ENCODE peak calls at places on chromosome 7, in eight cellular contexts. L is testis; Q is IMR-90; O is hepatocyte; Z is ovary; T is CD4-positive, CD25-positive, alpha-beta regulatory T cell; R is AG04450; X is NT2/D1. B is an unnamed sample. For H3K9me3 and H3K27me3, the result is how much of the 10 kb centered on the place peaks cover.

GRCh38 chr7:28748934-28749584 is 209.1 kb downstream of the TRIL start:
- DNase-seq in X (no peak), Q (peak), L (no peak), Z (no peak), T (no peak), O (peak), R (no peak), B (no peak)

GRCh38 chr7:81014266-81014665 is 95.4 kb upstream of the SEMA3C start:
- DNase-seq in X (no peak), Z (no peak), Q (peak), O (no peak), T (no peak), R (no peak), L (no peak), B (no peak)

GRCh38 chr7:1670894-1671875 is 1.1 kb downstream of the ELFN1 start:
- DNase-seq in L (no peak), O (peak), Z (peak), Q (no peak), R (no peak), X (no peak), T (no peak), B (peak)

GRCh38 chr7:28964056-28964455 is 5.9 kb upstream of the TRIL start:
- DNase-seq in Q (no peak), T (no peak), Z (no peak), O (no peak), X (no peak), R (no peak), L (no peak), B (no peak)

GRCh38 chr7:134787064-134787463 is 7.6 kb downstream of the CALD1 start:
- DNase-seq in X (no peak), R (no peak), L (no peak), O (no peak), Q (no peak), Z (no peak), T (no peak), B (no peak)

GRCh38 chr7:46355331-46355730 is 434.3 kb upstream of the IGFBP3 start:
- DNase-seq in Z (no peak), T (no peak), Q (no peak), L (no peak), R (no peak), X (no peak), O (no peak), B (no peak)

GRCh38 chr7:76386691-76387260 is 22.7 kb downstream of the SSC4D start:
- DNase-seq in R (no peak), Z (no peak), O (no peak), Q (peak), L (no peak), T (no peak), X (no peak), B (no peak)

GRCh38 chr7:46080595-46081159 is 159.6 kb upstream of the IGFBP3 start:
- DNase-seq in Q (peak), R (no peak), L (no peak), T (no peak), X (no peak), O (no peak), Z (no peak), B (no peak)

GRCh38 chr7:130893441-130893894 is 159.5 kb upstream of the KLF14 start:
- DNase-seq in X (no peak), Z (no peak), Q (peak), L (no peak), R (no peak), T (peak), O (no peak), B (no peak)

GRCh38 chr7:18384491-18385143 is 110.9 kb upstream of the HDAC9 start:
- DNase-seq in R (no peak), Z (no peak), O (no peak), T (no peak), L (no peak), X (peak), Q (no peak), B (peak)

GRCh38 chr7:2944729-2945128 is 98.9 kb downstream of the CARD11 start:
- DNase-seq in Q (no peak), L (no peak), X (no peak), Z (no peak), T (no peak), O (no peak), R (no peak), B (no peak)

GRCh38 chr7:102044641-102044983 is 227.2 kb downstream of the CUX1 start:
- DNase-seq in O (no peak), Q (no peak), X (no peak), Z (no peak), R (no peak), L (no peak), T (no peak), B (no peak)

GRCh38 chr7:146503844-146504243 is 387.2 kb downstream of the CNTNAP2 start:
- DNase-seq in R (no peak), X (no peak), T (no peak), O (no peak), Q (no peak), Z (no peak), L (no peak), B (no peak)

GRCh38 chr7:155848691-155849690 is 36.7 kb upstream of the SHH start:
- DNase-seq in R (no peak), T (no peak), X (no peak), Z (no peak), Q (no peak), L (no peak), O (no peak), B (no peak)

GRCh38 chr7:18004372-18004771 is 23.3 kb downstream of the PRPS1L1 start:
- DNase-seq in Q (peak), R (no peak), O (no peak), L (no peak), T (no peak), Z (no peak), X (no peak), B (peak)

GRCh38 chr7:66824041-66824440 is 83.5 kb downstream of the RABGEF1 start:
- DNase-seq in Q (no peak), X (no peak), Z (no peak), T (no peak), O (no peak), L (no peak), R (no peak), B (no peak)

GRCh38 chr7:132424277-132424676 is 152.0 kb downstream of the PLXNA4 start:
- DNase-seq in X (no peak), R (no peak), Q (no peak), L (no peak), T (no peak), O (no peak), Z (no peak), B (no peak)

GRCh38 chr7:29243777-29244655 is 49.4 kb downstream of the CHN2 start:
- DNase-seq in T (no peak), R (no peak), O (no peak), X (no peak), Z (no peak), Q (no peak), L (no peak), B (no peak)

GRCh38 chr7:134694299-134694698 is 47.6 kb downstream of the BPGM start:
- DNase-seq in Q (no peak), T (no peak), R (no peak), X (no peak), O (no peak), L (no peak), Z (no peak), B (no peak)

GRCh38 chr7:47550788-47551470 is 31.0 kb downstream of the TNS3 start:
- DNase-seq in Q (no peak), O (no peak), R (no peak), T (no peak), Z (no peak), L (no peak), X (no peak), B (no peak)

GRCh38 chr7:142168746-142169145 is 57.2 kb downstream of the MGAM2 start:
- DNase-seq in O (peak), R (no peak), X (no peak), Z (no peak), Q (no peak), L (no peak), T (no peak), B (no peak)

GRCh38 chr7:141074162-141074989 is 512 bp downstream of the TMEM178B start:
- DNase-seq in T (no peak), L (peak), O (peak), Q (no peak), Z (no peak), R (no peak), X (no peak), B (peak)

GRCh38 chr7:40916811-40917210 is 782.0 kb downstream of the SUGCT start:
- DNase-seq in T (no peak), R (no peak), Z (no peak), L (no peak), X (no peak), O (no peak), Q (peak), B (no peak)

GRCh38 chr7:30548762-30549344 is 44.2 kb upstream of the GGCT start:
- DNase-seq in R (peak), Z (peak), O (peak), L (peak), X (peak), Q (peak), T (peak), B (peak)

GRCh38 chr7:143889068-143889467 is 12.9 kb downstream of the TCAF1 start:
- DNase-seq in T (no peak), Z (no peak), Q (no peak), L (no peak), O (no peak), R (no peak), X (no peak), B (no peak)
- H3K9me3 ChIP-seq in T (under half), Z (under half), Q (under half), L (under half), O (under half), R (under half), X (under half), B (under half)

GRCh38 chr7:19969859-19970493 is 196.6 kb upstream of the TMEM196 start:
- DNase-seq in Z (no peak), X (no peak), R (no peak), O (peak), T (no peak), L (no peak), Q (no peak), B (peak)
- H3K4me3 ChIP-seq in Z (no peak), X (no peak), R (no peak), O (no peak), T (no peak), L (no peak), Q (no peak), B (no peak)

GRCh38 chr7:100965051-100965722 is 4.2 kb upstream of the MUC12 start:
- DNase-seq in Z (no peak), O (no peak), L (no peak), T (no peak), Q (no peak), R (no peak), X (no peak), B (no peak)
- H3K27me3 ChIP-seq in Z (under half), O (half or more), L (under half), T (under half), Q (half or more), R (half or more), X (under half), B (under half)

GRCh38 chr7:6691103-6691502 is 15.6 kb downstream of the ZNF12 start:
- DNase-seq in Z (no peak), X (no peak), R (no peak), O (no peak), L (no peak), Q (no peak), T (no peak), B (no peak)

DNA sequence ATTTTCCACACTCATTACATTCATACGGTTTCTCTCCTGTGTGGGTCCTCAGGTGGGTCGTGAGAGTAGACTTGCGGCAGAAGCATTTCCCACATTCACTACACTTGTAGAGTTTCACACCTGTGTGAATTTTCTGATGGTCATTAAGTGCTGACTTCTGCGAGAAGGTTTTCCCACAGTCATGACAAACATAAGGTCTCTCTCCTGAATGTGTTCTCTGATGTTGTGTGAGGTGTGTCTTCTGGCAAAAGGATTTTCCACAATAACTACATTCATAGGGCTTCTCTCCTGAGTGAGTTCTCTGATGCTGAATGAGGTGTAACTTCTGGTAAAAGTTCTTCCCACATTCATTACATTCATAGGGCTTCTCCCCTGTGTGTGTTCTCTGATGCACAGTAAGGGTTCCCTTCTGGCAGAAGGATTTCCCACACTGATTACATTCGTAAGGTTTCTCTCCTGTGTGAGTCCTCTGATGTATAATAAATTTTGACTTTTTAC is 15.1 kb downstream of the ZNF12 start:
- DNase-seq in O (no peak), T (no peak), Z (no peak), L (no peak), Q (peak), X (no peak), R (no peak), B (no peak)
- H3K9me3 ChIP-seq in O (half or more), T (half or more), Z (half or more), L (under half), Q (half or more), X (half or more), R (half or more), B (under half)

GRCh38 chr7:125279956-125280355 is 350.3 kb upstream of the POT1 start:
- DNase-seq in L (no peak), Q (no peak), T (no peak), O (no peak), X (no peak), R (no peak), Z (no peak), B (no peak)
- H3K4me3 ChIP-seq in L (no peak), Q (no peak), T (no peak), O (no peak), X (no peak), R (no peak), Z (no peak), B (no peak)

GRCh38 chr7:99599836-99600235 is 1.8 kb downstream of the TMEM225B start:
- DNase-seq in X (no peak), T (no peak), Z (no peak), L (no peak), O (no peak), R (no peak), Q (no peak), B (no peak)

GRCh38 chr7:99606531-99606930 is 8.5 kb downstream of the TMEM225B start:
- DNase-seq in R (no peak), O (no peak), T (no peak), Z (no peak), X (no peak), Q (no peak), L (no peak), B (no peak)

GRCh38 chr7:99597762-99598501 is at the start of gene TMEM225B:
- DNase-seq in X (no peak), L (no peak), Z (no peak), Q (no peak), T (no peak), R (no peak), O (no peak), B (no peak)

GRCh38 chr7:99605527-99605926 is 7.5 kb downstream of the TMEM225B start:
- DNase-seq in O (no peak), T (no peak), Q (no peak), L (no peak), R (no peak), X (no peak), Z (no peak), B (no peak)

GRCh38 chr7:99601656-99602310 is 3.7 kb downstream of the TMEM225B start:
- DNase-seq in L (no peak), X (no peak), Z (no peak), R (no peak), O (no peak), T (no peak), Q (no peak), B (no peak)
- H3K27me3 ChIP-seq in L (under half), X (under half), Z (under half), R (under half), O (under half), T (under half), Q (under half), B (under half)

GRCh38 chr7:157652954-157653826 is 316.4 kb downstream of the DNAJB6 start:
- DNase-seq in L (no peak), Z (no peak), Q (no peak), R (no peak), X (no peak), O (no peak), T (no peak), B (no peak)

GRCh38 chr7:157650131-157650631 is 313.4 kb downstream of the DNAJB6 start:
- DNase-seq in T (no peak), Z (no peak), L (no peak), R (no peak), O (no peak), Q (no peak), X (no peak), B (no peak)

GRCh38 chr7:157652161-157652953 is 315.6 kb downstream of the DNAJB6 start:
- DNase-seq in T (no peak), Q (no peak), R (no peak), L (no peak), O (no peak), X (no peak), Z (no peak), B (no peak)

GRCh38 chr7:157650801-157651200 is 314.0 kb downstream of the DNAJB6 start:
- DNase-seq in R (no peak), L (no peak), Q (no peak), O (no peak), X (no peak), Z (no peak), T (no peak), B (no peak)

DNA sequence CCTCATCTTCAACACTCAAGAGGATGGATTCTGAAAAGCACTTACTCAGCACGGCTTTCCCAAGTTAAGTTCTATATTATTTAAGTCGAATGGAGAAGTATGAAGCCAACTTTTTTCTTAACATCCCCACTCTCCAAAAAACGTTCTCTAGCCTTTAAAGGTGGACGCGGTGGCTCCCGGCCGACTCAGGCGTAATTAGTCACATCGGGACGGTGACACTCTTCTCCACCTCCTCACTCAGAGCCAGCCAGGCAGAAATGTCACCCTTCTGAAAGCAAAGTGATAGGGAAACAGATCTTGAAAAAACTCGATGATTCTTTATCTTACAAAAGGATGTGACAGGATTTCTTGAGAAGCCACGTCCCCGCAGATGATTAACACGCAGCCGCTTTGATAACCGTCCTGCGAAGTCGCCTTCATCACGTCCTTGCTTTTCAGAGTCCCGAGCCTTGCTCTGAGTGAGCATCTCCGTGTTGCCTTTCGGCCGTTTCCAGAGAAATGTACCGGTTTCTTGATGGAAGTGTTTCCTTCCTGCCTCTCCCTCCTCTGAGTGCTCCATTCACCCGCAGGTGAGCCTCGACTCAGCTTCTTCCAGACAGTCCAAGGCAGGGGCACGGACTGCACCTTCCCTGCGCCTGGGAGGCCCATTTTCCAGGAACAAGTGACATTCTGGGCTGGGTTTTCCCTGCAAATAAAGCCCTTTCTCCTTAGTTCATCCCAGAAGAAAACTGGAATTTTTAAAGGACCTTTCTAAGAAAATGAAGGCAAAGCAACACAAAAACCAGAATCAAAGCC is 314.8 kb downstream of the DNAJB6 start:
- DNase-seq in L (no peak), Q (no peak), O (no peak), T (no peak), X (no peak), R (no peak), Z (no peak), B (no peak)
- H3K9me3 ChIP-seq in L (under half), Q (half or more), O (under half), T (under half), X (under half), R (half or more), Z (under half), B (under half)

DNA sequence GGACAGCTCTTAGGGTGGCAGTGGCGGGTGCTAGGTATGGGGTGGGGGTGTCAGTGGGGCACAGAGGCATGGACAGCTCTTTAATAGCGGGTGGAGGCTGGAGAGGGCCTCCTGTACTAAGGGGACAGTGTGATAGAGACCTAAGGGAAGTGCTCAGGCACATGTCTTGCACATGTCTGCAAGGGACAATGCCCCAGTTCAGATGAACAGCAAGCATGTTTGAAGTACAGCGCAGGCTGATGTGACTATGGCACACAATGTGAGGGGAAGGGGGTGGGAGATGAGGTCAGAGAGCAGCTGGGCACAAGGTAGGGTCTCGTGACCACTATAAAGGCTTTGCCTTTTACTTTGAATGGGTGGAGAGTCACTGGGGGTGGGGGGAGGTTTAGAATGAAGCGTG is 3.5 kb downstream of the GIMAP8 start:
- DNase-seq in X (no peak), R (no peak), Z (no peak), O (no peak), T (no peak), Q (no peak), L (no peak), B (no peak)
- H3K4me3 ChIP-seq in X (no peak), R (no peak), Z (no peak), O (no peak), T (peak), Q (no peak), L (no peak), B (no peak)

GRCh38 chr7:24720283-24720682 is 37.0 kb downstream of the GSDME start:
- DNase-seq in R (no peak), O (no peak), L (no peak), X (no peak), Z (no peak), T (no peak), Q (no peak), B (no peak)
- H3K27me3 ChIP-seq in R (under half), O (under half), L (under half), X (under half), Z (under half), T (under half), Q (under half), B (under half)

GRCh38 chr7:56256108-56256507 is 139.9 kb upstream of the NUPR2 start:
- DNase-seq in R (no peak), X (no peak), Z (no peak), T (no peak), O (no peak), Q (no peak), L (no peak), B (no peak)
- H3K9me3 ChIP-seq in R (under half), X (under half), Z (under half), T (under half), O (under half), Q (under half), L (under half), B (under half)